ENCODE peak calls at places on chromosomes 11 and 22, in nine cellular contexts. Q, U, Y, K, D, X, S, V and L are unnamed samples.

GRCh38 chr11:2515401-2516275 is 70.8 kb downstream of the KCNQ1 start:
- DNase-seq in Q (no peak), U (peak; percentile 12), Y (peak; percentile 7), K (peak; percentile 3), D (no peak), X (peak; percentile 12), S (no peak), V (no peak), L (peak; percentile 45)

GRCh38 chr22:46578824-46579561 is 41.2 kb upstream of the GRAMD4 start:
- DNase-seq in Q (peak; percentile 56), U (no peak), Y (peak; percentile 60), K (peak; percentile 74), D (peak; percentile 42), X (peak; percentile 29), S (no peak), V (peak; percentile 40), L (no peak)

GRCh38 chr11:19790831-19791552 is 78.4 kb downstream of the NAV2 start:
- DNase-seq in Q (no peak), U (no peak), Y (peak; percentile 86), K (peak; percentile 59), D (no peak), X (no peak), S (no peak), V (no peak), L (no peak)

GRCh38 chr11:123544631-123545375 is 109.6 kb downstream of the SCN3B start:
- DNase-seq in Q (no peak), U (no peak), Y (no peak), K (no peak), D (no peak), X (peak; percentile 61), S (no peak), V (no peak), L (no peak)

GRCh38 chr11:129251067-129251466 is 58.9 kb upstream of the ARHGAP32 start:
- DNase-seq in Q (no peak), U (no peak), Y (no peak), K (no peak), D (no peak), X (no peak), S (no peak), V (peak; percentile 56), L (no peak)

GRCh38 chr11:123527526-123527925 is 97.5 kb downstream of the GRAMD1B start:
- DNase-seq in Q (no peak), U (no peak), Y (no peak), K (no peak), D (no peak), X (no peak), S (no peak), V (no peak), L (no peak)

GRCh38 chr11:32427935-32428664 is 7.2 kb downstream of the WT1 start:
- DNase-seq in Q (no peak), U (peak; percentile 38), Y (no peak), K (no peak), D (no peak), X (no peak), S (no peak), V (no peak), L (no peak)

GRCh38 chr11:117621226-117621625 is 175.8 kb downstream of the DSCAML1 start:
- DNase-seq in Q (no peak), U (no peak), Y (no peak), K (no peak), D (peak; percentile 20), X (no peak), S (peak; percentile 8), V (peak; percentile 18), L (no peak)

GRCh38 chr22:21990449-21991308 is 8.1 kb upstream of the TOP3B start:
- DNase-seq in Q (no peak), U (no peak), Y (no peak), K (no peak), D (peak; percentile 56), X (no peak), S (no peak), V (no peak), L (no peak)

GRCh38 chr11:46511352-46511751 is 82.5 kb downstream of the AMBRA1 start:
- DNase-seq in Q (no peak), U (no peak), Y (no peak), K (no peak), D (no peak), X (no peak), S (no peak), V (no peak), L (no peak)

GRCh38 chr22:44369916-44370804 is 57.4 kb upstream of the SHISAL1 start:
- DNase-seq in Q (no peak), U (peak; percentile 8), Y (no peak), K (no peak), D (no peak), X (no peak), S (no peak), V (no peak), L (no peak)

GRCh38 chr22:46902998-46903916 is 140.8 kb downstream of the TBC1D22A start:
- DNase-seq in Q (no peak), U (no peak), Y (no peak), K (no peak), D (no peak), X (no peak), S (no peak), V (no peak), L (no peak)

GRCh38 chr11:105860105-105860504 is 161.9 kb downstream of the MSANTD4 start:
- DNase-seq in Q (no peak), U (no peak), Y (no peak), K (no peak), D (no peak), X (no peak), S (no peak), V (no peak), L (no peak)

DNA sequence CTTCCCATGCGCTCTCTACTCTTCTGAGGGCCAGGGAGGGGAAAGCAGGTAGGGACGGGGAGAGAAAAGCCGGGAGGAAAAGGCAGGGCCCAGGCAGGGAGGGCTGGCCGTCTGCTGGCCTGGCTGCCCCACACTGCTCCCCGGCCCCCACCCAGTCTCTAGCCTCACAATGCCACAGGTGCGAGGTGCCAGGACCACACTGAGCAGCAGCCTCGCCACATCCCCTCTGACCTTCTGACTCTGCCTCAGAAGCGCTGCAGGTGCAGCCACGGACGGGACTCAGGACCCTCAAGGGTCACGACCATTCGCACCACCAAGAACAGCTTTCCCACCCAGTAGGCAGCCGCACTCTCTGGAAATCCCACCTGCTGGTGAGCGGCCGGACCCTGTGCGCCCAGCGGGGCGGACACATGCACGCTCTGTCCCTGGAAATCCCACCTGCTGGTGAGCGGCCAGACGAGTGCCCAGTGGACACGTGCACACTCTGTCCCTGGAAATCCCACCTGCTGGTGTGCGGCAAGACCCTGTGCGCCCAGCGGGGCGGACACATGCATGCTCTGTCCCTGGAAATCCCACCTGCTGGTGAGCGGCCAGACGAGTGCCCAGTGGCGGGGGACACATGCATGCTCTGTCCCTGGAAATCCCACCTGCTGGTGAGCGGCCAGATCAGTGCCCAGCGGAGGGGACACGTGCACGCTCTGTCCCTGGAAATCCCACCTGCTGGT is 20.1 kb downstream of the TOLLIP start:
- DNase-seq in Q (no peak), U (no peak), Y (no peak), K (no peak), D (no peak), X (no peak), S (no peak), V (no peak), L (peak; percentile 54)
- H3K36me3 ChIP-seq in Q (no peaks in the 10 kb centered on the region), U (no peaks in the 10 kb centered on the region), Y (peaks cover 21% of the 10 kb centered on the region), K (peaks cover 3% of the 10 kb centered on the region), D (peaks cover 47% of the 10 kb centered on the region), X (peaks cover 70% of the 10 kb centered on the region), S (peaks cover 6% of the 10 kb centered on the region), V (peaks cover 68% of the 10 kb centered on the region), L (peaks cover 85% of the 10 kb centered on the region)

DNA sequence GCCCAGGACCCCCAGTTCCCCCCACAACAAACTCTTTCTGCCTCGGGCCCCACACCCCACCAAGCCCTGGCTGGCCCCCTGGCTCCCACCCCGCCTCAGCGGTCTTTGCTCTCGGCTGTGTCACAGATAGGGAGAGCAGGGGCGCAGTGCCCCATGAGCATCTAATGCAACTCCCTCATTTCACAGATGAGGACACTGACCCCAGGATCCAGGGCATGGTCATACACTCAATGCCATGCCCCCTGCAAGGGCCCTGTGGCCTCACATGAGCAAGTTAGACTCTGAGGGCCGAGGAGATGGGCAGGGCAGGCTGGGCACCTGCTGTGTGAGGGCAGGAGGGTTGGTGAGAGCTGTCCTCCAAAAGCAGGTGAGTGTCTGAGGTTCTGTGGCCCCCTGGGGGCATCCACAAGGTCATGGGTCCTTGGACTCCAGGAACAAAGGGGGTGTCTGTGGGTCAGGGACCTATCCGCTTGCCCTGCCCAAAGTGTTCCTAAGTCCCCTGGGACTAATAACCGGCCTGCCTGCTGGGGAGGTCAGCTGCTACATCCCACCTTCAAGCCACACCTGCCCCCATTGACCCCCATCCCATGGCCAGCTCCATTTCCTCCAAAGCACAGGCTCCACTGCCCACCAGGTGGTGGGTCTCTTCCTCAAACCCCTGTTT is 2.5 kb downstream of the MIF start:
- DNase-seq in Q (no peak), U (no peak), Y (no peak), K (no peak), D (no peak), X (no peak), S (no peak), V (no peak), L (no peak)
- H3K4me3 ChIP-seq in Q (no peak overlapping the region), U (no peak overlapping the region), Y (no peak overlapping the region), K (no peak overlapping the region), D (peak overlapping the region; percentile 77), X (no peak overlapping the region), S (no peak overlapping the region), V (no peak overlapping the region), L (no peak overlapping the region)

DNA sequence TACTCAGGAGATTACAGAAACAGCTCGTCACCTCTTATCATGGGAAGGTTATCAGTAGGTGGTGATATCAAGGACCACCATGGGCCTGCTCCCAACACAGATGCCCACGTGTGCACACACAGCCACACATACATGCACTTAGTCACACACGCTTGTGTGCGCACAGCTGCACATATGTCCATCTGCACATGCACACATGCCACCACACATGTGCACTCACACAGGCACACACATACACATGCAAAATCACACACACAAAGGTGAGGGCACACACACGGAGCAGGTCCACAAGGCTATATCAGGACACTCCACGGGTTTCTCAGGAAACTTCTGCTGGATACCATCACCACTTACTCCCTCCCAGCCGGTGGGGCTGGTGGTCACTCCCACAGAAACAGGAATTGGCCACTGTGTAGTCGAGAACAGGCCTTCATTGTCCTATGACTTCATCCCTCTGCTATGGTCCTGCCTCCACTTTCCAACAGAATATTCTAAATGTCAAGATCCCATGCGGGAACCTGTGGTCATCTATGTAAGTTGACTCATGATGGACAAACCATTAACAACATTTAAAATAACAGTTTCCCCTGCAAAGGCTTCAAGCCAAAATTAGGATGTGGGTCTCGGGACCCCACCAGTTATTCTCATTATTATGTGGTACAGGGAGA is 2.2 kb downstream of the C11orf24 start:
- DNase-seq in Q (peak; percentile 5), U (no peak), Y (no peak), K (no peak), D (no peak), X (no peak), S (no peak), V (peak; percentile 92), L (peak; percentile 31)
- TF ChIP-seq POLR2A in Q (peak; percentile 33), U (no peak), Y (no peak), K (no peak), D (peak; percentile 43), X (no peak), S (no peak), V (no peak), L (no peak)

DNA sequence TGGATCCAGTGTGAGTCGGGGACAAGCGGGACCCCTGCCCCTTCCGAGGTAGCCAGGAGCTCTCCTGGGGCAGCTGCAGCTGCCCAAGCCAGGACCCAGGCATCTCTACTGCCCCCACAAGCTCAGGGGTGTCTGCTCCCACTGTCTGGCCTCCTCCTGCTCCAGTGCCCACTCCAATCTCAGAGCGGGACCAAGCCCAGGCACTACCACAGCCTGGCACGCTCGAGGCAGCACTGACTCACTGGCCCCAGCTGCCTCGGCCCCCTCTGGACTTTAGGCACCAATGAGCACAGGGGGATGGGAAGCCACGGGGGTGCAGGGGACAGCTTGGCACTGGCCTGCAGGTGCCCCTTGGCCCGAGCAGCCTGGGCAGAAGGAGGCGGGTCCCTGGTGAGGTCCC is 8.2 kb downstream of the IL2RB start:
- DNase-seq in Q (no peak), U (no peak), Y (no peak), K (no peak), D (no peak), X (no peak), S (no peak), V (no peak), L (no peak)
- H3K36me3 ChIP-seq in Q (no peaks in the 10 kb centered on the region), U (no peaks in the 10 kb centered on the region), Y (no peaks in the 10 kb centered on the region), K (no peaks in the 10 kb centered on the region), D (no peaks in the 10 kb centered on the region), X (no peaks in the 10 kb centered on the region), S (no peaks in the 10 kb centered on the region), V (no peaks in the 10 kb centered on the region), L (no peaks in the 10 kb centered on the region)